ENCODE peak calls at places on chromosomes 1 and 21, in five cellular contexts. A is AG10803, P is tibial artery, G is A673, Z is progenitor cell of endocrine pancreas. Q is an unnamed sample.

GRCh38 chr1:150159550-150159949 is 9.8 kb downstream of the PLEKHO1 start:
- DNase-seq in A (no peak), P (peak; percentile 68), G (no peak), Z (no peak), Q (no peak)

GRCh38 chr1:99503276-99503747 is 142.6 kb upstream of the PALMD start:
- DNase-seq in A (peak; percentile 76), P (no peak), G (peak; percentile 34), Z (no peak), Q (peak; percentile 78)

GRCh38 chr1:157047064-157047410 is 1.5 kb upstream of the ARHGEF11 start:
- DNase-seq in A (no peak), P (no peak), G (no peak), Z (no peak), Q (no peak)

GRCh38 chr1:234601217-234602017 is 8.6 kb downstream of the IRF2BP2 start:
- DNase-seq in A (peak; percentile 55), P (no peak), G (peak; percentile 63), Z (no peak), Q (no peak)

GRCh38 chr21:46294647-46295176 is 8.6 kb downstream of the YBEY start:
- DNase-seq in A (peak; percentile 69), P (no peak), G (peak; percentile 33), Z (no peak), Q (no peak)

GRCh38 chr1:67059331-67059730 is 5.4 kb upstream of the SLC35D1 start:
- DNase-seq in A (peak; percentile 58), P (no peak), G (no peak), Z (no peak), Q (no peak)

GRCh38 chr1:29949676-29950075 is 713.4 kb downstream of the PTPRU start:
- DNase-seq in A (no peak), P (no peak), G (no peak), Z (no peak), Q (no peak)

GRCh38 chr1:226939439-226940028 is 560 bp upstream of the COQ8A start:
- DNase-seq in A (no peak), P (peak; percentile 83), G (peak; percentile 69), Z (peak; percentile 30), Q (no peak)

GRCh38 chr1:20375563-20375962 is 84.9 kb downstream of the VWA5B1 start:
- DNase-seq in A (peak; percentile 36), P (no peak), G (no peak), Z (no peak), Q (no peak)

GRCh38 chr1:3229081-3229725 is 160.2 kb downstream of the PRDM16 start:
- DNase-seq in A (no peak), P (no peak), G (no peak), Z (no peak), Q (no peak)

GRCh38 chr1:15975358-15975804 is 520 bp downstream of the ZBTB17 start:
- DNase-seq in A (peak; percentile 48), P (no peak), G (peak; percentile 49), Z (peak; percentile 44), Q (no peak)

GRCh38 chr1:78184460-78185072 is 138.8 kb downstream of the GIPC2 start:
- DNase-seq in A (no peak), P (no peak), G (no peak), Z (no peak), Q (no peak)

GRCh38 chr1:31238986-31239613 is 587 bp downstream of the NKAIN1 start:
- DNase-seq in A (peak; percentile 7), P (no peak), G (peak; percentile 50), Z (peak; percentile 27), Q (no peak)

GRCh38 chr1:15094719-15095491 is 58.6 kb upstream of the TMEM51 start:
- DNase-seq in A (no peak), P (no peak), G (no peak), Z (no peak), Q (no peak)

GRCh38 chr1:193348126-193349045 is 162.0 kb upstream of the B3GALT2 start:
- DNase-seq in A (peak; percentile 63), P (no peak), G (peak; percentile 90), Z (no peak), Q (no peak)

GRCh38 chr1:87045757-87046422 is 131.5 kb downstream of the HS2ST1 start:
- DNase-seq in A (no peak), P (no peak), G (no peak), Z (no peak), Q (no peak)

GRCh38 chr1:107682467-107682866 is 282.5 kb downstream of the VAV3 start:
- DNase-seq in A (peak; percentile 30), P (no peak), G (no peak), Z (no peak), Q (no peak)

GRCh38 chr1:12448746-12449177 is 169.2 kb downstream of the DHRS3 start:
- DNase-seq in A (peak; percentile 89), P (no peak), G (no peak), Z (no peak), Q (no peak)

GRCh38 chr1:206809504-206810084 is 37.3 kb upstream of the IL10 start:
- DNase-seq in A (peak; percentile 47), P (no peak), G (peak; percentile 41), Z (no peak), Q (no peak)

GRCh38 chr1:232626452-232626851 is 3.5 kb downstream of the SIPA1L2 start:
- DNase-seq in A (no peak), P (no peak), G (no peak), Z (no peak), Q (no peak)

GRCh38 chr1:196400478-196401453 is 207.5 kb downstream of the KCNT2 start:
- DNase-seq in A (peak; percentile 84), P (peak; percentile 78), G (no peak), Z (no peak), Q (peak; percentile 82)

GRCh38 chr21:34715518-34715917 is 46.7 kb downstream of the CLIC6 start:
- DNase-seq in A (no peak), P (peak; percentile 28), G (peak; percentile 18), Z (no peak), Q (no peak)

GRCh38 chr1:68291763-68292384 is 59.6 kb upstream of the WLS start:
- DNase-seq in A (no peak), P (no peak), G (no peak), Z (no peak), Q (no peak)

GRCh38 chr1:153343811-153344717 is 4.6 kb downstream of the PGLYRP4 start:
- DNase-seq in A (no peak), P (no peak), G (no peak), Z (peak; percentile 5), Q (no peak)

GRCh38 chr1:89898150-89898549 is 77.3 kb downstream of the LRRC8D start:
- DNase-seq in A (no peak), P (no peak), G (no peak), Z (no peak), Q (no peak)

GRCh38 chr1:213286235-213286634 is 235.2 kb downstream of the RPS6KC1 start:
- DNase-seq in A (no peak), P (no peak), G (no peak), Z (no peak), Q (no peak)

GRCh38 chr1:8376358-8376840 is 58.5 kb downstream of the SLC45A1 start:
- DNase-seq in A (no peak), P (no peak), G (no peak), Z (no peak), Q (no peak)